ENCODE peak calls at places on chromosomes 3 and 15, in ten cellular contexts. S is sigmoid colon, U is heart left ventricle, B is uterus, N is A549, G is stomach, F is adrenal gland, Z is Peyer's patch, J is breast epithelium, M is HCT116. P is an unnamed sample.
A peak's percentile ranks its signal among the peaks of the same experiment; 100 is the strongest.

GRCh38 chr3:23761440-23761896 is 44.3 kb upstream of the UBE2E1 start:
- DNase-seq in S (no peak), U (no peak), B (no peak), N (peak; percentile 71), G (no peak), F (no peak), Z (no peak), J (no peak), M (peak; percentile 44), P (peak; percentile 59)

GRCh38 chr3:57709559-57709958 is 16.7 kb upstream of the DENND6A start:
- DNase-seq in S (no peak), U (no peak), B (no peak), N (no peak), G (peak; percentile 46), F (no peak), Z (no peak), J (no peak), M (no peak), P (no peak)

GRCh38 chr15:71752604-71753289 is 57.6 kb upstream of the NR2E3 start:
- DNase-seq in S (no peak), U (no peak), B (no peak), N (peak; percentile 93), G (no peak), F (peak; percentile 71), Z (no peak), J (no peak), M (peak; percentile 65), P (peak; percentile 84)

GRCh38 chr3:172877011-172877410 is 126.5 kb downstream of the ECT2 start:
- DNase-seq in S (no peak), U (no peak), B (peak; percentile 31), N (no peak), G (no peak), F (no peak), Z (no peak), J (no peak), M (no peak), P (no peak)

GRCh38 chr3:54837964-54838363 is 89.9 kb downstream of the LRTM1 start:
- DNase-seq in S (no peak), U (no peak), B (no peak), N (no peak), G (no peak), F (no peak), Z (no peak), J (no peak), M (no peak), P (no peak)

GRCh38 chr15:70154440-70155347 is 57.0 kb upstream of the TLE3 start:
- DNase-seq in S (peak; percentile 80), U (no peak), B (peak; percentile 50), N (no peak), G (no peak), F (peak; percentile 70), Z (no peak), J (peak; percentile 10), M (no peak), P (no peak)

GRCh38 chr3:144549161-144549560 is 577.5 kb downstream of the DIPK2A start:
- DNase-seq in S (no peak), U (no peak), B (no peak), N (no peak), G (no peak), F (no peak), Z (no peak), J (no peak), M (no peak), P (no peak)

GRCh38 chr3:145857956-145858355 is 303.0 kb downstream of the PLOD2 start:
- DNase-seq in S (no peak), U (no peak), B (no peak), N (no peak), G (no peak), F (no peak), Z (no peak), J (no peak), M (no peak), P (no peak)

DNA sequence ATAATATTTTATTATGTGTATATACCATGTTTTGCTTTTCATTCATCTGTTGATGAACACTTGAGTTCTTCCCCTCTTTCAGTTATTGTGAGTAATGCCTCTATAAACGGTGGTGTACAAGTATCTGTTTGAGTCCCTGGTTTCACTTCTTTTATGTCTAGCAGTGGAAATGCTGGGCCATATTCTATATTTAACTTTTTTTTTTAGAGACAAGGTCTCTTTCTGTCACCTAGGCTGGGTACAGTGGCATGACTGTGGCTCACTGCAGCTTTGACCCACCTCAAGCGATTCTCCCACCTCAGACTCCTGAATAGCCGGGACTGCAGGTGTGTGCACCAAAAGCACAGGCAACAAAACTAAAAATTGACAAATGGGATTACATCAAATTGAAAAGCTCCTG is 19.9 kb downstream of the GOLM2 start:
- DNase-seq in S (no peak), U (no peak), B (no peak), N (no peak), G (no peak), F (no peak), Z (no peak), J (no peak), M (no peak), P (no peak)
- H3K4me3 ChIP-seq in S (no peak overlapping the region), U (no peak overlapping the region), B (no peak overlapping the region), N (no peak overlapping the region), G (no peak overlapping the region), F (no peak overlapping the region), Z (no peak overlapping the region), J (no peak overlapping the region), M (no peak overlapping the region), P (no peak overlapping the region)

DNA sequence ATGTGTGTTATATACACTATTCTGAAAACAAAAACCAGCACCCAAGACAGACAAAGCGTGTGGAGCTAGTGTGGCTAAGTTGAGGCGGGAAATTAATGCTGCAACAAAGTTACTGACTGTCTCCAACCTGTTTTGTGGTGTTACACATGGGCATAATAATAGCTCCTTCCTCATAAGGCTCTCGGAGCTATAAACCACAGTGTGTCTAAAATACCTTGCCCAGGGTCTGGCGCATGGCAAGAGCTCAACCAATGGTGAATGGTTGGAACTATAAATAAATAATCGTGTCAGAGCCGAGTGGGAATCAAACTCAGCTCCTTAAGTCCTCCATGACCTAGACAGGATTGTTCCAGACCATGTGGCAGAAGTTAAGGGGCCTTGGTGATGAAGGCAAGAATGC is 35.9 kb upstream of the TFRC start:
- DNase-seq in S (no peak), U (no peak), B (no peak), N (no peak), G (no peak), F (no peak), Z (peak; percentile 32), J (no peak), M (no peak), P (no peak)
- TF ChIP-seq POLR2A in S (no peak), U (no peak), B (no peak), N (no peak), G (no peak), F (no peak), Z (no peak), J (no peak), M (no peak), P (no peak)

DNA sequence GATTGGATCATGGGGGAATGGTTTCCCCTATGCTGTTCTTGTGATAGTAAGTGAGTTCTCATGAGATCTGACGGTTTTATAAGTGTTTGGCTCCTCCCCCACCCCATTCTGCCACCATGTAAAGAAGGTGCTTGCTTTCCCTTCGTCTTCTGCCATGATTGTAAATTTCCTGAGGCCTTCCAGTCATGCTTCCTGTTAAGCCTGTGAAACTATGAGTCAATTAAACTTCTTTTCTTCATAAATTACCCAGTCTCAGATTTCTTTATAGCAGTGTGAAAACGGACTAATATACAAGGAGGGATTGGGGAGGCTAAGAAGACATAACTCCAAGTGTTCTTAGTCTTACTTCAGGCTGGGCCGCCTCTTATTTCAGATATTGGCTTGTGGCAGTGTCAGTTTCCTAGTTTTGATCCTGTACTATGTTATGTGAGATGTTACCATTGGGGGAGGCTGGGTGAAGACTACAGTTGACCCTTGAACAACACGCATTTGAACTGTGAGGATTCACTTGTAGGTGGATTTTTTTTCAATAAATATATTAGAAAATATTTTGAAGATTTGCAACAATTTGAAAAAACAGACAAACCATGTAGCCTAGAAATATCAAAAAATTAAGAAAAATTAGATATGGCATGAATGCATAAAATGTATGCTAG is 44.9 kb downstream of the NMD3 start:
- DNase-seq in S (no peak), U (no peak), B (no peak), N (no peak), G (no peak), F (no peak), Z (no peak), J (no peak), M (no peak), P (no peak)
- H3K27ac ChIP-seq in S (no peak overlapping the region), U (no peak overlapping the region), B (no peak overlapping the region), N (peak overlapping the region; percentile 21), G (no peak overlapping the region), F (no peak overlapping the region), Z (no peak overlapping the region), J (no peak overlapping the region), M (no peak overlapping the region), P (no peak overlapping the region)

GRCh38 chr15:85380860-85381535 is 595 bp downstream of the AKAP13 start:
- DNase-seq in S (peak; percentile 73), U (peak; percentile 52), B (peak; percentile 57), N (peak; percentile 48), G (peak; percentile 50), F (peak; percentile 46), Z (peak; percentile 51), J (peak; percentile 53), M (no peak), P (peak; percentile 66)

GRCh38 chr15:85383470-85384148 is 3.2 kb downstream of the AKAP13 start:
- DNase-seq in S (no peak), U (no peak), B (no peak), N (no peak), G (no peak), F (no peak), Z (no peak), J (no peak), M (no peak), P (no peak)

GRCh38 chr15:85380217-85380859 is at the start of gene AKAP13:
- DNase-seq in S (peak; percentile 99), U (peak; percentile 99), B (peak; percentile 98), N (peak; percentile 99), G (peak; percentile 99), F (peak; percentile 98), Z (peak; percentile 93), J (peak; percentile 91), M (peak; percentile 99), P (peak; percentile 97)

GRCh38 chr15:85382942-85383341 is 2.5 kb downstream of the AKAP13 start:
- DNase-seq in S (no peak), U (no peak), B (peak; percentile 24), N (no peak), G (no peak), F (no peak), Z (no peak), J (no peak), M (no peak), P (no peak)

DNA sequence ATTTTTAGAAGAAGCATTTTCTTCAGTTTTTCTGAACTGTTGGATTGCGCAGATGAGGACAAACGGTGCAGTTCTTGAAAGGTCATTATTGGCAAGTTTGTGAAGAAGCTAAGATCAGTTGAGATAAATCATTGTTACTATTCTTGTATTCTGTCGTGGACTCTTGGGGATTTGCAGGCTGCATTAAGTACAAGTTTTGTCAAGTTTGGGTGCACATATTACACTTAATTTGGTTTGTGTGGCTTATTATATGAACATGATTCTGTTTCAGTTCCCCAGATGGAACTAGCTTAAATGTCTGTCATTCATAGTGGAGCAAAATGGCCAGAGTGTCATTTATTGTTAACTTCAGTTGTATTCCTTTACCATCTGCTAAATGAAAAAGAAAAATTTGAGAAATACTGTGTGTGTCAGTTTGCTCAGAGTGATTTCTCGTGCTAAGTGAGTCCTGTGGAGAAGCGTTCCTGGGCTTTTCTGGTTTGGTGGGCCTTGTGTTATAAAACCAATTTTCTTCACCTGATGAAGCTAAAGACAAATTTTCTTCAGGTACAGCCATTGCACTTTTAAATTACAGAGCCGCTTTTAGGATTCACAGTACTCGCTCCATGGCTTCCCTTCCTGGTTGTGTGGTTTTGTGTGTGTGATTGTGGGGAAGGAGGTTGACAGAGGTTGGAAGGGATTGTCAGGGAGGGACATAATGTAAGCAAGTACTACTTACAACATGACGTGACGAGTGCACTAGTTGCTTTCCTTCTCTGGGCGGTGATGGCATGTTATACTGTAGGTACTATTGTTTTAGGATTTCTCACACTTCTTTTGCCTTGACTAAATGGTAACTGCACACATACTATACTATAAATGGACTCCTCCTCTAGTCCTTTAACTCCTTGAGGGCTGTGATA is 1.7 kb downstream of the AKAP13 start:
- DNase-seq in S (no peak), U (no peak), B (no peak), N (no peak), G (no peak), F (no peak), Z (no peak), J (no peak), M (no peak), P (no peak)
- H3K4me3 ChIP-seq in S (peak overlapping the region; percentile 89), U (peak overlapping the region; percentile 81), B (peak overlapping the region; percentile 65), N (peak overlapping the region; percentile 91), G (peak overlapping the region; percentile 92), F (no peak overlapping the region), Z (peak overlapping the region; percentile 89), J (peak overlapping the region; percentile 96), M (peak overlapping the region; percentile 64), P (peak overlapping the region; percentile 78)